ENCODE peak calls at places on chromosomes 5 and 9, in eight cellular contexts. V is IMR-90, F is fibroblast of the aortic adventitia, C is lower lobe of right lung, J is heart right ventricle, R is HFF-Myc, I is K562, A is astrocyte of the spinal cord. H is an unnamed sample.

GRCh38 chr9:87193925-87194380 is 246.6 kb upstream of the GAS1 start:
- DNase-seq in V (peak), F (peak), A (peak), I (no peak), C (no peak), R (peak), J (no peak), H (peak)

GRCh38 chr9:76355886-76356285 is 38.3 kb downstream of the RFK start:
- DNase-seq in F (no peak), I (no peak), R (no peak), A (no peak), C (no peak), V (no peak), J (no peak), H (no peak)

GRCh38 chr5:176693477-176693851 is 46.2 kb downstream of the TSPAN17 start:
- DNase-seq in F (no peak), A (no peak), V (no peak), C (peak), J (no peak), I (no peak), R (no peak), H (no peak)

GRCh38 chr5:178899289-178899688 is 3.6 kb downstream of the ZFP2 start:
- DNase-seq in J (no peak), A (no peak), I (no peak), V (no peak), C (no peak), R (no peak), F (no peak), H (no peak)

GRCh38 chr5:147667363-147667762 is 115.2 kb downstream of the JAKMIP2 start:
- DNase-seq in R (no peak), A (no peak), J (no peak), F (no peak), I (no peak), V (no peak), C (no peak), H (no peak)

GRCh38 chr9:127612993-127613954 is 1.2 kb downstream of the STXBP1 start:
- DNase-seq in C (peak), J (peak), V (peak), R (no peak), I (peak), A (peak), F (peak), H (no peak)

GRCh38 chr9:126886194-126886830 is 25.9 kb downstream of the ZBTB34 start:
- DNase-seq in I (no peak), J (no peak), C (no peak), F (no peak), R (no peak), V (no peak), A (no peak), H (no peak)

GRCh38 chr9:97811534-97812246 is 41.3 kb upstream of the FOXE1 start:
- DNase-seq in R (peak), A (peak), J (no peak), F (peak), I (no peak), V (peak), C (no peak), H (no peak)

GRCh38 chr9:38107405-38107804 is 38.4 kb upstream of the SHB start:
- DNase-seq in R (no peak), I (no peak), A (no peak), F (no peak), J (no peak), V (no peak), C (no peak), H (no peak)

GRCh38 chr5:1402611-1403255 is 42.5 kb downstream of the SLC6A3 start:
- DNase-seq in C (peak), I (no peak), J (no peak), A (no peak), F (no peak), R (no peak), V (no peak), H (no peak)

DNA sequence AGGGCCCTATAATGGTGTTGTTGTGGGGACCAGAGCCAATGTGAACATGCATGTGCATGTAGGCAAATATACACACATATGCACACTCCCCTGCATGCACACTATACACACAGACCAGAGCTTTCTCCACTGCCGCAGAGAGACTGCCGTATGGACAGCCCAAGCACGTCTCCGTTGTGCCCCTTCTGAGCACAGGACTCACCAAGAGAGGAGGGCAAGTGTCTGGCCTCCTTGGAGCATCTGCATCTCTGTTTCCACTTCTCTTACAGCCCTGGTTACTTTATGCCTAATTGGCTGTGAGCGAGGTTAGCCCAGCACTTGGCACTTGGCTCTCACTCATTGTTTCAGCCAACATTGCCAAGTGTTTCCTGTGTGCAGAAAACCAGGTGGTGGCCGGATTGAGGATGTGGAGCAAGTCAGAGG is 30.4 kb downstream of the CSF2 start:
- DNase-seq in V (no peak), C (peak), J (no peak), I (no peak), A (no peak), R (no peak), F (no peak), H (no peak)
- TF ChIP-seq CTCF in V (no peak), C (no peak), J (no peak), I (no peak), A (no peak), R (no peak), F (no peak), H (no peak)

GRCh38 chr9:89481161-89481915 is 16.6 kb downstream of the SEMA4D start:
- DNase-seq in V (no peak), I (no peak), J (no peak), F (no peak), R (no peak), A (no peak), C (no peak), H (no peak)
- H3K4me3 ChIP-seq in V (no peak), I (no peak), J (no peak), F (no peak), R (no peak), A (no peak), C (no peak), H (no peak)

GRCh38 chr9:13688990-13689600 is 409.6 kb upstream of the MPDZ start:
- DNase-seq in C (no peak), R (no peak), J (peak), F (peak), I (peak), A (peak), V (no peak), H (peak)
- TF ChIP-seq CTCF in C (peak), R (peak), J (peak), F (peak), I (no peak), A (peak), V (peak), H (peak)

DNA sequence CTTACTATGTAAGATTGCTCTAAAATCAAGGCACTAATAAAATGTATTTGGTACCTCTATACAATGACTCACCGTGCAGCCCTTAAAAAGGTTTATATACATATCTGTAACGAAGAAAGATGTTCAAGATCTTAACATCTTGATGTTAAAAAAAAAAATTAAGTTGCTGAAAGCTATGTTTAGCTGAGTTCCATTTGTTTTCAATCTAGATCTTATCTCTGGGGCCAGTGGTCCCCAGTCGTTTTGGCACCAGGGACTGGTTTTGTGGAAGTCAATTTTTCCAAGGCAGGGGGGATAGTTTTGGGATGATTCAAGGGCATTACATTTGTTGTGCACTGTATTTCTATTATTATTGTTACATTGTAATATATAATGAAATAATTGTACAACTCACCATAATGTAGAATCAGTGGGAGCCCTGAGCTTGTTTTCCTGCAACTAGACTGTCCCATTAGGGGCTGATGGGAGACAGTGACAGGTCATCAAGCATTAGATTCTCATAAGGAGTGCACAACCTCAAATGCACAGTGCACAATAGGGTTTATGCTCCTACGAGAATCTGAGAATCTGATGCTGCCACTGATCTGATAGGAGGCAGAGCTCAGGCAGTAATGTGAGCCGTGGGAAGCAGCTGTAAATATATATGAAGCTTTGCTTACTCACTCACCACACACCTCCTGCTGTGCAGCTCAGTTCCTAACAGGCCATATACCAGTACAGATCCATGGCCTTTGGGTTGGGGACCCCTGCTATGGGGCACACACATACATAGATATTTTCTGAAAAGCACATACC is 27.6 kb upstream of the TSLP start:
- DNase-seq in A (peak), I (no peak), V (peak), C (no peak), F (peak), R (peak), J (no peak), H (no peak)
- H3K4me3 ChIP-seq in A (no peak), I (no peak), V (no peak), C (no peak), F (no peak), R (no peak), J (no peak), H (no peak)

GRCh38 chr5:122311400-122311887 is 593 bp upstream of the SNCAIP start:
- DNase-seq in F (no peak), V (no peak), C (no peak), J (peak), I (no peak), R (no peak), A (no peak), H (no peak)

GRCh38 chr5:122313941-122314340 is 1.9 kb downstream of the SNCAIP start:
- DNase-seq in R (no peak), C (no peak), I (no peak), F (no peak), J (no peak), V (no peak), A (no peak), H (no peak)

GRCh38 chr5:122311888-122312669 is at the start of gene SNCAIP:
- DNase-seq in J (peak), C (peak), I (peak), R (no peak), F (peak), A (peak), V (peak), H (no peak)

GRCh38 chr5:122313001-122313402 is 965 bp downstream of the SNCAIP start:
- DNase-seq in J (peak), C (no peak), A (peak), I (no peak), R (no peak), V (peak), F (peak), H (peak)

GRCh38 chr5:122312670-122312988 is 592 bp downstream of the SNCAIP start:
- DNase-seq in F (no peak), I (no peak), A (peak), V (peak), R (no peak), J (no peak), C (no peak), H (no peak)
- TF ChIP-seq CTCF in F (no peak), I (no peak), A (no peak), V (no peak), R (no peak), J (no peak), C (no peak), H (no peak)

GRCh38 chr9:136950656-136951030 is 1.4 kb upstream of the LCN12 start:
- DNase-seq in C (peak), R (no peak), F (no peak), J (no peak), V (no peak), I (no peak), A (no peak), H (no peak)
- H3K4me3 ChIP-seq in C (peak), R (peak), F (no peak), J (no peak), V (no peak), I (peak), A (peak), H (peak)

GRCh38 chr9:129885018-129885669 is 49.9 kb downstream of the USP20 start:
- DNase-seq in A (no peak), R (no peak), F (no peak), V (no peak), I (peak), C (peak), J (no peak), H (no peak)
- TF ChIP-seq CTCF in A (peak), R (no peak), F (no peak), V (no peak), I (peak), C (no peak), J (peak), H (peak)

H was measured in epithelial cell of proximal tubule.